ENCODE peak calls at places on chromosomes 13 and 19, in four cellular contexts. One of them, this sample, is unnamed.

GRCh38 chr19:42200116-42200740 is 17.2 kb downstream of the DEDD2 start:
- DNase-seq in heart left ventricle: no peak
- DNase-seq in A549: no peak
- DNase-seq in adrenal gland: peak; percentile 11
- DNase-seq in this sample: no peak

GRCh38 chr13:46211521-46212351 is at the start of gene LRRC63:
- DNase-seq in adrenal gland: peak; percentile 85
- DNase-seq in A549: peak; percentile 69
- DNase-seq in heart left ventricle: peak; percentile 76
- DNase-seq in this sample: peak; percentile 92

GRCh38 chr13:97192166-97192565 is 30.0 kb upstream of the MBNL2 start:
- DNase-seq in A549: no peak
- DNase-seq in adrenal gland: no peak
- DNase-seq in heart left ventricle: no peak
- DNase-seq in this sample: no peak

GRCh38 chr19:33085570-33086128 is 4.7 kb downstream of the GPATCH1 start:
- DNase-seq in adrenal gland: no peak
- DNase-seq in heart left ventricle: no peak
- DNase-seq in A549: no peak
- DNase-seq in this sample: no peak

GRCh38 chr13:110902370-110902769 is 12.5 kb downstream of the ANKRD10 start:
- DNase-seq in adrenal gland: no peak
- DNase-seq in A549: no peak
- DNase-seq in heart left ventricle: no peak
- DNase-seq in this sample: no peak

GRCh38 chr13:46339035-46339666 is 47.9 kb downstream of the RUBCNL start:
- DNase-seq in adrenal gland: peak; percentile 48
- DNase-seq in A549: no peak
- DNase-seq in heart left ventricle: peak; percentile 30
- DNase-seq in this sample: peak; percentile 92

GRCh38 chr19:38255759-38256052 is 468 bp downstream of the PPP1R14A start:
- DNase-seq in heart left ventricle: no peak
- DNase-seq in A549: no peak
- DNase-seq in adrenal gland: peak; percentile 43
- DNase-seq in this sample: no peak

GRCh38 chr19:53870485-53870844 is 2.8 kb downstream of the MYADM start:
- DNase-seq in heart left ventricle: no peak
- DNase-seq in A549: peak; percentile 54
- DNase-seq in adrenal gland: peak; percentile 49
- DNase-seq in this sample: peak; percentile 92

GRCh38 chr13:65378943-65379519 is 1851.1 kb downstream of the PCDH9 start:
- DNase-seq in A549: peak; percentile 18
- DNase-seq in heart left ventricle: no peak
- DNase-seq in adrenal gland: no peak
- DNase-seq in this sample: peak; percentile 13

GRCh38 chr19:38912600-38913514 is 871 bp upstream of the CCER2 start:
- DNase-seq in A549: no peak
- DNase-seq in heart left ventricle: no peak
- DNase-seq in adrenal gland: no peak
- DNase-seq in this sample: peak; percentile 25

GRCh38 chr19:13091400-13092161 is 11.1 kb downstream of the LYL1 start:
- DNase-seq in adrenal gland: peak; percentile 24
- DNase-seq in A549: peak; percentile 36
- DNase-seq in heart left ventricle: peak; percentile 67
- DNase-seq in this sample: peak; percentile 57

GRCh38 chr13:41107584-41108014 is 25.0 kb downstream of the KBTBD6 start:
- DNase-seq in adrenal gland: no peak
- DNase-seq in A549: no peak
- DNase-seq in heart left ventricle: no peak
- DNase-seq in this sample: no peak

GRCh38 chr19:15245370-15246197 is 13.3 kb upstream of the EPHX3 start:
- DNase-seq in heart left ventricle: no peak
- DNase-seq in A549: no peak
- DNase-seq in adrenal gland: no peak
- DNase-seq in this sample: no peak

GRCh38 chr13:113491418-113491883 is 940 bp upstream of the DCUN1D2 start:
- DNase-seq in heart left ventricle: no peak
- DNase-seq in A549: peak; percentile 20
- DNase-seq in adrenal gland: peak; percentile 62
- DNase-seq in this sample: peak; percentile 44

GRCh38 chr19:35901854-35902661 is at the start of gene HCST:
- DNase-seq in heart left ventricle: no peak
- DNase-seq in adrenal gland: no peak
- DNase-seq in A549: no peak
- DNase-seq in this sample: peak; percentile 81

GRCh38 chr13:40283666-40284065 is 382.8 kb downstream of the FOXO1 start:
- DNase-seq in A549: no peak
- DNase-seq in heart left ventricle: no peak
- DNase-seq in adrenal gland: no peak
- DNase-seq in this sample: no peak

GRCh38 chr19:31554360-31554759 is 205.1 kb upstream of the TSHZ3 start:
- DNase-seq in adrenal gland: no peak
- DNase-seq in A549: no peak
- DNase-seq in heart left ventricle: no peak
- DNase-seq in this sample: no peak

GRCh38 chr19:32287811-32288227 is 57.6 kb upstream of the ZNF507 start:
- DNase-seq in adrenal gland: peak; percentile 60
- DNase-seq in heart left ventricle: peak; percentile 62
- DNase-seq in A549: peak; percentile 87
- DNase-seq in this sample: peak; percentile 72

GRCh38 chr19:17797397-17798201 is 2.7 kb downstream of the B3GNT3 start:
- DNase-seq in heart left ventricle: no peak
- DNase-seq in A549: peak; percentile 84
- DNase-seq in adrenal gland: no peak
- DNase-seq in this sample: no peak

GRCh38 chr19:52336976-52337375 is 933 bp downstream of the ZNF610 start:
- DNase-seq in A549: no peak
- DNase-seq in adrenal gland: no peak
- DNase-seq in heart left ventricle: no peak
- DNase-seq in this sample: peak; percentile 60

GRCh38 chr13:114110091-114110829 is 22.2 kb downstream of the RASA3 start:
- DNase-seq in adrenal gland: peak; percentile 31
- DNase-seq in heart left ventricle: no peak
- DNase-seq in A549: peak; percentile 13
- DNase-seq in this sample: peak; percentile 97

GRCh38 chr19:13615890-13616289 is 109.6 kb upstream of the CACNA1A start:
- DNase-seq in A549: no peak
- DNase-seq in adrenal gland: no peak
- DNase-seq in heart left ventricle: no peak
- DNase-seq in this sample: no peak

GRCh38 chr13:48012668-48013067 is 11.6 kb upstream of the SUCLA2 start:
- DNase-seq in A549: no peak
- DNase-seq in heart left ventricle: no peak
- DNase-seq in adrenal gland: no peak
- DNase-seq in this sample: no peak

GRCh38 chr13:67383358-67383757 is 153.2 kb upstream of the PCDH9 start:
- DNase-seq in adrenal gland: no peak
- DNase-seq in A549: peak; percentile 29
- DNase-seq in heart left ventricle: no peak
- DNase-seq in this sample: no peak

GRCh38 chr13:97344250-97345175 is 89.5 kb upstream of the RAP2A start:
- DNase-seq in heart left ventricle: peak; percentile 54
- DNase-seq in adrenal gland: peak; percentile 68
- DNase-seq in A549: peak; percentile 57
- DNase-seq in this sample: peak; percentile 60

GRCh38 chr13:97456047-97456446 is 22.1 kb downstream of the RAP2A start:
- DNase-seq in heart left ventricle: no peak
- DNase-seq in adrenal gland: no peak
- DNase-seq in A549: no peak
- DNase-seq in this sample: no peak

GRCh38 chr13:53237696-53238095 is 209.1 kb downstream of the OLFM4 start:
- DNase-seq in heart left ventricle: no peak
- DNase-seq in A549: no peak
- DNase-seq in adrenal gland: no peak
- DNase-seq in this sample: no peak

GRCh38 chr19:3506384-3507340 is 551 bp downstream of the FZR1 start:
- DNase-seq in adrenal gland: peak; percentile 58
- DNase-seq in heart left ventricle: no peak
- DNase-seq in A549: no peak
- DNase-seq in this sample: peak; percentile 39

GRCh38 chr19:15404097-15404779 is 14.6 kb downstream of the AKAP8L start:
- DNase-seq in heart left ventricle: no peak
- DNase-seq in adrenal gland: peak; percentile 60
- DNase-seq in A549: no peak
- DNase-seq in this sample: no peak

GRCh38 chr13:47175172-47175806 is 278.4 kb upstream of the HTR2A start:
- DNase-seq in heart left ventricle: no peak
- DNase-seq in A549: no peak
- DNase-seq in adrenal gland: no peak
- DNase-seq in this sample: peak; percentile 56

DNA sequence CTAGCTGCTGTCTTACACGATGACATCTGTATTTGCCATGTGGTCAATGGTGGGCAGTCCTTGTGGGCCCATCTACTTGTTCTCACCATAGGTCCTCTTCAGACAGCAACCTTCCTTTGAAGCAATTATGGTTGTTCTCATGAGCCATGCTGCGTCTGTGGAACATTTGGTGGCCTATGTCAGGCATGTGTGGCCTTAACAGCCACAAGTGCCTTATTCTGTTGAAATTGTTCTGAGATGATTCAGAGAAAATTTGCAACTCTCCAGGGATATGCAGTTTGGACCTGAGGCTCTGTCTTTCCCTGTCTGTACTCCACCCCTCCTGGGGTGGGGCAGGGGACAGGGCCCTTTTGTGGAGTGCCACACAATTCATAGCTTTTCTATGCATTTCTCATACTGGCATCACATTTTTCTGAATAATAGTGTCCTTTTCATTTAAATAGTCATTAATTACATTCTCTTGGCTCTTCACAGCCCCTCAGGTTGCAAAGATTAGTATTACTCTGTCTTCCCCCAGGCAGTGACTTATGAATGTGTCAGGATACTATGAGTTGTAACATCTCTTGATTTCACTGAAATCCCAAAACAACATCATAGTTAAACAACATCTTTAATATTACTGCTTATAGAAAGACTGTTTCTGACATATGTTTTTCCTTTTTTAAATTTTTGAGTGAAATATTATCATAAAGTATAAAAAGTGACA is 102.1 kb downstream of the ITGBL1 start:
- DNase-seq in adrenal gland: no peak
- DNase-seq in heart left ventricle: no peak
- DNase-seq in A549: no peak
- DNase-seq in this sample: no peak
- H3K4me3 ChIP-seq in adrenal gland: no peak overlapping the region
- H3K4me3 ChIP-seq in heart left ventricle: no peak overlapping the region
- H3K4me3 ChIP-seq in A549: no peak overlapping the region
- H3K4me3 ChIP-seq in this sample: no peak overlapping the region

DNA sequence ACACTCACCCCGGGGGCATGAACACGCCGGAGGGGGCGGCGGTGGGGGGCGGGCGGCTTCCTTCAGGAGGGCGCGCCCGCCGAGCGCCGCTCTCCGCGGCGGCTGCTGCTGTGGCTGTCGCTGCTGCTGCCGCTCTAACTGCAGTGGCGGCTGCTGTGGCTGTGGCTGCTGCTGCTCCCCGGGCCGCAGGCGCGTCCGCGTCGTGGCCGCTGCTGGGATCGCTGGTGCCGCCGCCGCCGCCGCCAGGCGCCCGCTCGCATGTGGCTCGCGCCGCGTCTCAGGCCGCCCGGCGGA is at the start of gene BBC3:
- DNase-seq in heart left ventricle: no peak
- DNase-seq in adrenal gland: no peak
- DNase-seq in A549: no peak
- DNase-seq in this sample: no peak
- TF ChIP-seq POLR2A in heart left ventricle: no peak
- TF ChIP-seq POLR2A in adrenal gland: peak; percentile 60
- TF ChIP-seq POLR2A in A549: no peak
- TF ChIP-seq POLR2A in this sample: peak; percentile 78

DNA sequence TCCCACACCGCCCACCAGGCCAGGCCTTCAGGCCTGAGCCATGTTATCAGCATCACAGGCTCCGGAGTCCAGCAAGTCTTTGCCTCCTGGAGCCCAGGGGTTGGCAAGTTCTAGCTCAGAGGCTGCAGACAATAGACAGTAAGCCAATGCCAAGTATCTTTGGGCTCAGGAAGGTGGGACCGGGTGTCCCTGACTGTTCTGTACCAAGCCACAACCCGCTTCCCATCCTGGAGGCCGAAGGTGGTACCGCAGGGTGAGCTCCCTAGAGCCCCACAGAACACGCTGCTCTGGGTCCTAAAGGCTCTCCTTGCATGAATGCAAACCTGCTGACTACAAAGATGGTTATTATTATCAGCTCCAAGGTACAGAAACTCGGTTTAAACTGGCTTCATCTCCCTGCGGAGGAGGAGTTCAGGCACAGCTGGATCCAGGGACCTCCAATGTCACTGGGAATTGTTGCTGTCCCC is 5.5 kb upstream of the FSTL3 start:
- DNase-seq in A549: peak; percentile 55
- DNase-seq in heart left ventricle: no peak
- DNase-seq in adrenal gland: no peak
- DNase-seq in this sample: no peak
- TF ChIP-seq CTCF in A549: no peak
- TF ChIP-seq CTCF in heart left ventricle: no peak
- TF ChIP-seq CTCF in adrenal gland: no peak
- TF ChIP-seq CTCF in this sample: no peak

GRCh38 chr19:49150106-49150943 is 4.9 kb downstream of the HRC start:
- DNase-seq in heart left ventricle: peak; percentile 89
- DNase-seq in adrenal gland: peak; percentile 90
- DNase-seq in A549: peak; percentile 85
- DNase-seq in this sample: peak; percentile 83

GRCh38 chr19:49150944-49151243 is 4.3 kb downstream of the HRC start:
- DNase-seq in adrenal gland: no peak
- DNase-seq in A549: no peak
- DNase-seq in heart left ventricle: no peak
- DNase-seq in this sample: no peak

GRCh38 chr19:49153167-49153809 is 1.9 kb downstream of the HRC start:
- DNase-seq in adrenal gland: no peak
- DNase-seq in A549: no peak
- DNase-seq in heart left ventricle: no peak
- DNase-seq in this sample: no peak

GRCh38 chr19:49151339-49152217 is 3.6 kb downstream of the HRC start:
- DNase-seq in heart left ventricle: peak; percentile 70
- DNase-seq in A549: peak; percentile 91
- DNase-seq in adrenal gland: peak; percentile 83
- DNase-seq in this sample: peak; percentile 35

GRCh38 chr19:49152218-49152550 is 3.0 kb downstream of the HRC start:
- DNase-seq in A549: no peak
- DNase-seq in heart left ventricle: no peak
- DNase-seq in adrenal gland: peak; percentile 25
- DNase-seq in this sample: no peak
- H3K4me3 ChIP-seq in A549: no peak overlapping the region
- H3K4me3 ChIP-seq in heart left ventricle: peak overlapping the region; percentile 68
- H3K4me3 ChIP-seq in adrenal gland: no peak overlapping the region
- H3K4me3 ChIP-seq in this sample: no peak overlapping the region

GRCh38 chr19:29517412-29517811 is 8.4 kb upstream of the VSTM2B start:
- DNase-seq in A549: no peak
- DNase-seq in heart left ventricle: no peak
- DNase-seq in adrenal gland: no peak
- DNase-seq in this sample: no peak
- TF ChIP-seq POLR2A in A549: no peak
- TF ChIP-seq POLR2A in heart left ventricle: no peak
- TF ChIP-seq POLR2A in adrenal gland: no peak
- TF ChIP-seq POLR2A in this sample: no peak

GRCh38 chr19:46860125-46860845 is 512 bp upstream of the ARHGAP35 start:
- DNase-seq in adrenal gland: peak; percentile 99
- DNase-seq in A549: peak; percentile 100
- DNase-seq in heart left ventricle: peak; percentile 99
- DNase-seq in this sample: peak; percentile 100
- TF ChIP-seq CTCF in adrenal gland: no peak
- TF ChIP-seq CTCF in A549: no peak
- TF ChIP-seq CTCF in heart left ventricle: no peak
- TF ChIP-seq CTCF in this sample: no peak